ENCODE peak calls at places on chromosomes 6 and 20, in eight cellular contexts. F is sigmoid colon, U is ovary, X is prostate gland, Q is thyroid gland, J is HepG2, L is transverse colon, K is stomach. S is an unnamed sample.

GRCh38 chr6:142187209-142187608 is 40.1 kb downstream of the VTA1 start:
- DNase-seq in L (no peak), U (no peak), J (no peak), F (no peak), X (no peak), K (no peak), Q (peak), S (no peak)

GRCh38 chr20:46134716-46135115 is 16.6 kb downstream of the CD40 start:
- DNase-seq in U (no peak), X (no peak), L (no peak), F (no peak), J (no peak), Q (no peak), K (no peak), S (no peak)

GRCh38 chr20:53879048-53879684 is 191.2 kb downstream of the BCAS1 start:
- DNase-seq in J (no peak), K (no peak), U (no peak), F (no peak), L (no peak), X (no peak), Q (no peak), S (no peak)

GRCh38 chr6:71489736-71490135 is 201.1 kb downstream of the OGFRL1 start:
- DNase-seq in U (no peak), Q (peak), K (no peak), L (no peak), F (no peak), X (no peak), J (peak), S (no peak)

GRCh38 chr6:142326539-142326938 is 24.7 kb downstream of the ADGRG6 start:
- DNase-seq in F (no peak), Q (no peak), U (no peak), K (no peak), X (no peak), J (no peak), L (no peak), S (no peak)

GRCh38 chr6:98844244-98845161 is 10.1 kb downstream of the POU3F2 start:
- DNase-seq in J (no peak), Q (no peak), F (no peak), L (no peak), X (no peak), U (no peak), K (no peak), S (no peak)

GRCh38 chr20:34922654-34923381 is 32.8 kb downstream of the GSS start:
- DNase-seq in X (peak), L (no peak), J (peak), Q (peak), K (peak), F (no peak), U (no peak), S (no peak)

GRCh38 chr6:70389261-70389660 is 24.0 kb upstream of the FAM135A start:
- DNase-seq in F (no peak), U (no peak), J (no peak), Q (no peak), X (no peak), L (no peak), K (no peak), S (no peak)

GRCh38 chr6:46191961-46192360 is 21.2 kb upstream of the ENPP5 start:
- DNase-seq in K (no peak), U (no peak), L (no peak), F (no peak), X (no peak), Q (no peak), J (no peak), S (no peak)

GRCh38 chr6:16238057-16238657 is at the start of gene GMPR:
- DNase-seq in L (peak), U (peak), F (peak), Q (peak), K (peak), J (no peak), X (peak), S (peak)

GRCh38 chr6:8939615-8940014 is 504.3 kb upstream of the SLC35B3 start:
- DNase-seq in L (no peak), Q (no peak), K (no peak), X (no peak), U (no peak), F (no peak), J (peak), S (no peak)

GRCh38 chr20:36408219-36408618 is 102.1 kb downstream of the DLGAP4 start:
- DNase-seq in Q (peak), K (peak), J (peak), L (peak), X (no peak), F (no peak), U (no peak), S (no peak)

GRCh38 chr20:59663513-59663890 is 59.2 kb downstream of the PHACTR3 start:
- DNase-seq in L (no peak), U (no peak), Q (no peak), X (no peak), K (no peak), F (no peak), J (no peak), S (no peak)

GRCh38 chr6:170093658-170094596 is 197.0 kb downstream of the DLL1 start:
- DNase-seq in L (no peak), K (peak), X (no peak), U (no peak), Q (no peak), J (no peak), F (peak), S (no peak)

GRCh38 chr6:109081026-109081425 is 13.6 kb downstream of the SESN1 start:
- DNase-seq in U (no peak), J (no peak), F (no peak), K (no peak), X (no peak), Q (no peak), L (no peak), S (no peak)

GRCh38 chr6:52973013-52973412 is 22.1 kb downstream of the GSTA4 start:
- DNase-seq in Q (no peak), X (no peak), F (no peak), U (no peak), J (no peak), L (no peak), K (no peak), S (no peak)

GRCh38 chr20:3383878-3384495 is 23.5 kb downstream of the DNAAF9 start:
- DNase-seq in J (no peak), X (no peak), L (no peak), F (no peak), K (no peak), Q (no peak), U (no peak), S (no peak)

GRCh38 chr6:47714802-47715201 is 16.4 kb downstream of the ADGRF4 start:
- DNase-seq in U (no peak), J (no peak), F (no peak), X (no peak), Q (no peak), K (no peak), L (no peak), S (no peak)

GRCh38 chr20:8798505-8798904 is 270.4 kb upstream of the PLCB4 start:
- DNase-seq in F (no peak), X (no peak), U (no peak), L (no peak), Q (no peak), J (no peak), K (no peak), S (no peak)

GRCh38 chr6:152267967-152268845 is 369.0 kb downstream of the SYNE1 start:
- DNase-seq in J (peak), U (no peak), F (no peak), K (no peak), X (no peak), Q (peak), L (no peak), S (peak)

GRCh38 chr20:11919571-11919970 is 1.9 kb downstream of the BTBD3 start:
- DNase-seq in U (no peak), K (no peak), Q (no peak), L (no peak), X (no peak), J (no peak), F (no peak), S (no peak)

GRCh38 chr6:66128238-66128637 is 421.2 kb upstream of the EYS start:
- DNase-seq in J (no peak), L (no peak), U (no peak), K (no peak), F (no peak), Q (no peak), X (no peak), S (no peak)

GRCh38 chr6:29723666-29724588 is 693 bp downstream of the HLA-F start:
- DNase-seq in L (peak), Q (peak), F (no peak), X (peak), K (peak), J (no peak), U (peak), S (no peak)

GRCh38 chr20:4817230-4817671 is 95.5 kb downstream of the PRND start:
- DNase-seq in Q (no peak), L (no peak), U (no peak), F (no peak), K (no peak), X (no peak), J (peak), S (no peak)

GRCh38 chr6:14889698-14890593 is 355.9 kb upstream of the JARID2 start:
- DNase-seq in L (no peak), J (no peak), U (no peak), Q (no peak), K (no peak), X (peak), F (no peak), S (peak)

GRCh38 chr6:12068899-12069557 is 56.9 kb downstream of the HIVEP1 start:
- DNase-seq in Q (no peak), J (no peak), X (no peak), F (no peak), U (no peak), K (no peak), L (no peak), S (no peak)

GRCh38 chr6:159836294-159837140 is 36.4 kb downstream of the PNLDC1 start:
- DNase-seq in X (no peak), Q (peak), F (no peak), K (no peak), J (no peak), U (peak), L (no peak), S (no peak)

GRCh38 chr6:4313044-4313686 is 177.8 kb upstream of the ECI2 start:
- DNase-seq in U (no peak), X (no peak), Q (peak), L (peak), F (peak), J (no peak), K (no peak), S (peak)

GRCh38 chr20:41480054-41480770 is 113.6 kb upstream of the EMILIN3 start:
- DNase-seq in K (no peak), F (no peak), Q (no peak), L (no peak), U (no peak), J (no peak), X (no peak), S (no peak)

GRCh38 chr20:14838663-14839650 is 501.5 kb upstream of the FLRT3 start:
- DNase-seq in J (no peak), Q (no peak), U (no peak), L (no peak), K (no peak), F (no peak), X (peak), S (no peak)

GRCh38 chr6:125910518-125910917 is 46.1 kb upstream of the HINT3 start:
- DNase-seq in Q (no peak), J (no peak), L (no peak), U (no peak), K (no peak), X (no peak), F (no peak), S (no peak)

GRCh38 chr6:157644043-157644810 is 178.8 kb upstream of the SNX9 start:
- DNase-seq in F (peak), J (no peak), Q (peak), U (no peak), K (no peak), X (no peak), L (no peak), S (no peak)

GRCh38 chr6:157163434-157164159 is 159.7 kb downstream of the TMEM242 start:
- DNase-seq in F (no peak), K (no peak), Q (no peak), L (no peak), J (no peak), X (no peak), U (no peak), S (no peak)

GRCh38 chr6:156163311-156163710 is 613.9 kb upstream of the ARID1B start:
- DNase-seq in F (no peak), X (no peak), U (no peak), J (no peak), Q (no peak), K (no peak), L (no peak), S (no peak)

GRCh38 chr6:7932625-7933024 is 22.0 kb upstream of the TXNDC5 start:
- DNase-seq in J (no peak), L (no peak), F (no peak), K (no peak), U (no peak), Q (no peak), X (no peak), S (no peak)

GRCh38 chr6:167116109-167116837 is 6.6 kb upstream of the CCR6 start:
- DNase-seq in F (peak), Q (peak), J (no peak), K (no peak), L (no peak), U (no peak), X (no peak), S (no peak)

GRCh38 chr6:129748212-129748900 is 38.4 kb upstream of the ARHGAP18 start:
- DNase-seq in J (peak), Q (no peak), U (no peak), F (no peak), X (peak), K (peak), L (peak), S (peak)

GRCh38 chr6:39555136-39555535 is 170.1 kb downstream of the KIF6 start:
- DNase-seq in X (no peak), K (no peak), L (no peak), Q (no peak), J (no peak), U (no peak), F (no peak), S (no peak)

GRCh38 chr6:134352786-134353480 is 35.0 kb upstream of the SGK1 start:
- DNase-seq in Q (no peak), F (no peak), J (no peak), U (no peak), X (no peak), L (no peak), K (no peak), S (no peak)

GRCh38 chr6:20403080-20403765 is 1.5 kb downstream of the E2F3 start:
- DNase-seq in L (peak), K (peak), F (peak), Q (peak), X (peak), U (peak), J (peak), S (peak)
- TF ChIP-seq POLR2A in L (peak), K (no peak), F (peak), Q (peak), X (peak), U (no peak), J (peak), S (no peak)

DNA sequence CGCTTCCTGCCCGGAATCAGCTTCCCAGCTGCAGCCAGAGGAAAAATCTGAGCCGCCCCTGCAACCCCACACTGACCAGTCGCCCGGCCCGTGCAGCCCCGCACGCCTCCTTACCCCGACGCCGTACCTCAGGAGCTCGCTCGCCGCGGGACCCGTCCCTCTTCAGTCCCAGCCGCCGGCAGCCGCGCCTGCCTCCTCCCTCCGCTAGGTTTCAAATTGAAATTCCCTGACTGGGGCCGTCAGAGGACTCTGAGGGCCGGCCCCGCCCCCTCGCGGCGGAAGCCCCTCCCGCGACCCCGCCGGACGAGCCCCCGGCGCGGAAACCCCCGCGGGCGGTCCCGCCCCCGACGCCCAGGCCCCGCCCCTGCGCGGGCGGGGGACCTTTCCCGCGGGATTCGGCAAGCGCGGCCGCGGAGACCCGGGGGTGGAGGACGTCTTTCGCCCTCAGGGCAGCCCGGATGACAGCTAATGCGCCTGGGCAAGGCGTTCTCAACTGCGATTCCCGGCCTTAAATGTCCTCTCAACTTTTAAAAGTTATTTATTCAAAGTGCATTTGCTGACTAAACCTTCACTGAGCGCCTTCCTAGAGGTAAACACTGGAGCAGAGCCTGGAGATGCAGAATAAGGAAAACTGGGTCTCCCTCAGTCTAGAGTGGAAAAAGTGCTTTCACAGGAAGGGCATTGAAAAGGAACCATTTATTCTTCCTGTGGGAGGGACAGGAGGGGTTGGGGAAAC is at the start of gene EPB41L2:
- DNase-seq in L (peak), J (peak), X (peak), F (peak), K (peak), U (peak), Q (peak), S (peak)
- TF ChIP-seq POLR2A in L (peak), J (peak), X (peak), F (peak), K (no peak), U (peak), Q (peak), S (no peak)

GRCh38 chr6:31826793-31827285 is 699 bp upstream of the HSPA1B start:
- DNase-seq in X (peak), U (peak), F (peak), J (no peak), Q (peak), L (peak), K (peak), S (peak)
- TF ChIP-seq POLR2A in X (peak), U (peak), F (peak), J (no peak), Q (peak), L (peak), K (no peak), S (no peak)

GRCh38 chr6:5457036-5457435 is 195.7 kb downstream of the FARS2 start:
- DNase-seq in U (no peak), F (no peak), L (no peak), K (no peak), Q (no peak), X (peak), J (no peak), S (no peak)
- TF ChIP-seq POLR2A in U (no peak), F (no peak), L (no peak), K (no peak), Q (no peak), X (no peak), J (no peak), S (no peak)

DNA sequence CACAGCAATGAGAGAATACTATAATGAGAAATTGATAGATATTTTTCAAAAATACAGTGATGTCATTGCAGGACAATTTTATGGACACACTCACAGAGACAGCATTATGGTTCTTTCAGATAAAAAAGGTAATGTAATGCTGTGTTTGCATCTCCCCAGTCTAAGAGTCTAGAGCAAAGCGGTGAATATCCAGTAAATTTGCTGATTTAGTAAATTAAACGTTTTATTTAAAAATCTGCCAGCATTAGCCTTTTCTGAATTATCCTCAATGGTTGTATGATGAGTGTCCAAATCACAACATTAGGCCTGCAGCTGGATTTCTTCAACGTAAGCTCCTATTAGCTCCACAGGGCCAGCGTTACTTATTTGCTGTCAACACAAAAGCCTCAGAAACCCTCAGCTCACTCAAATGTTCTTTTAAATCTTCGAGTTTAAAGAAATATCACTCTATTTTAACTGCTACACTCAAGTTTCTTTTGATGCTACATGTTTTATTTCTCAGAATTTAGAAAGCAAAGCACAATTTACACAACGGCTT is 16.0 kb downstream of the SMPDL3A start:
- DNase-seq in L (no peak), X (no peak), J (no peak), Q (no peak), K (no peak), U (no peak), F (no peak), S (no peak)
- TF ChIP-seq POLR2A in L (no peak), X (no peak), J (no peak), Q (no peak), K (no peak), U (no peak), F (no peak), S (no peak)

S was measured in erythroblast.